ENCODE peak calls at places on chromosomes 5 and 9, in eight cellular contexts. D, J, O, X, R, L, F and I are unnamed samples.

GRCh38 chr5:9654886-9655285 is 24.7 kb upstream of the TAS2R1 start:
- DNase-seq in D (no peak), J (no peak), O (no peak), X (no peak), R (peak; percentile 36), L (peak; percentile 61), F (no peak), I (peak; percentile 88)

GRCh38 chr5:134647750-134648424 is 698 bp upstream of the SEC24A start:
- DNase-seq in D (no peak), J (no peak), O (no peak), X (peak; percentile 40), R (peak; percentile 35), L (peak; percentile 74), F (no peak), I (peak; percentile 88)

GRCh38 chr5:34682926-34683623 is 26.9 kb downstream of the RAI14 start:
- DNase-seq in D (no peak), J (no peak), O (no peak), X (no peak), R (peak; percentile 52), L (no peak), F (no peak), I (no peak)

GRCh38 chr5:79436821-79437220 is 77.1 kb downstream of the HOMER1 start:
- DNase-seq in D (no peak), J (no peak), O (no peak), X (no peak), R (peak; percentile 22), L (peak; percentile 6), F (no peak), I (no peak)

GRCh38 chr9:115694014-115694413 is 459.6 kb upstream of the PAPPA start:
- DNase-seq in D (peak; percentile 8), J (no peak), O (peak; percentile 43), X (no peak), R (peak; percentile 93), L (peak; percentile 97), F (no peak), I (peak; percentile 78)

GRCh38 chr5:139745800-139746690 is 49.6 kb upstream of the PSD2 start:
- DNase-seq in D (peak; percentile 86), J (peak; percentile 52), O (peak; percentile 91), X (peak; percentile 70), R (peak; percentile 67), L (peak; percentile 78), F (peak; percentile 51), I (peak; percentile 48)

GRCh38 chr9:133334161-133334560 is 1.8 kb downstream of the SURF6 start:
- DNase-seq in D (no peak), J (no peak), O (no peak), X (peak; percentile 21), R (no peak), L (no peak), F (no peak), I (no peak)

GRCh38 chr5:85069659-85070640 is 685.3 kb upstream of the EDIL3 start:
- DNase-seq in D (no peak), J (no peak), O (no peak), X (no peak), R (no peak), L (peak; percentile 2), F (no peak), I (no peak)

GRCh38 chr9:18325337-18326011 is 148.5 kb upstream of the ADAMTSL1 start:
- DNase-seq in D (no peak), J (no peak), O (no peak), X (no peak), R (no peak), L (no peak), F (no peak), I (peak; percentile 66)

GRCh38 chr9:89455356-89455824 is 42.5 kb downstream of the SEMA4D start:
- DNase-seq in D (no peak), J (no peak), O (no peak), X (no peak), R (no peak), L (no peak), F (no peak), I (no peak)

GRCh38 chr9:121271368-121272351 is 3.7 kb downstream of the GSN start:
- DNase-seq in D (no peak), J (no peak), O (no peak), X (no peak), R (peak; percentile 87), L (peak; percentile 85), F (no peak), I (peak; percentile 60)

GRCh38 chr9:98280162-98280561 is 24.7 kb upstream of the TBC1D2 start:
- DNase-seq in D (no peak), J (no peak), O (no peak), X (no peak), R (no peak), L (no peak), F (no peak), I (no peak)

GRCh38 chr9:104815851-104816565 is 52.1 kb downstream of the NIPSNAP3B start:
- DNase-seq in D (no peak), J (no peak), O (no peak), X (no peak), R (no peak), L (no peak), F (no peak), I (peak; percentile 69)

GRCh38 chr5:39422036-39422606 is 2.7 kb downstream of the DAB2 start:
- DNase-seq in D (no peak), J (no peak), O (no peak), X (no peak), R (no peak), L (no peak), F (no peak), I (no peak)
- H3K27ac ChIP-seq in D (no peak overlapping the region), J (peak overlapping the region; percentile 59), O (no peak overlapping the region), X (peak overlapping the region; percentile 77), R (peak overlapping the region; percentile 92), L (no peak overlapping the region), F (peak overlapping the region; percentile 39), I (peak overlapping the region; percentile 93)

GRCh38 chr5:124519396-124519795 is 227.0 kb downstream of the ZNF608 start:
- DNase-seq in D (no peak), J (no peak), O (no peak), X (peak; percentile 67), R (peak; percentile 86), L (peak; percentile 89), F (no peak), I (no peak)
- H3K27ac ChIP-seq in D (no peak overlapping the region), J (no peak overlapping the region), O (no peak overlapping the region), X (no peak overlapping the region), R (no peak overlapping the region), L (peak overlapping the region; percentile 73), F (no peak overlapping the region), I (no peak overlapping the region)

DNA sequence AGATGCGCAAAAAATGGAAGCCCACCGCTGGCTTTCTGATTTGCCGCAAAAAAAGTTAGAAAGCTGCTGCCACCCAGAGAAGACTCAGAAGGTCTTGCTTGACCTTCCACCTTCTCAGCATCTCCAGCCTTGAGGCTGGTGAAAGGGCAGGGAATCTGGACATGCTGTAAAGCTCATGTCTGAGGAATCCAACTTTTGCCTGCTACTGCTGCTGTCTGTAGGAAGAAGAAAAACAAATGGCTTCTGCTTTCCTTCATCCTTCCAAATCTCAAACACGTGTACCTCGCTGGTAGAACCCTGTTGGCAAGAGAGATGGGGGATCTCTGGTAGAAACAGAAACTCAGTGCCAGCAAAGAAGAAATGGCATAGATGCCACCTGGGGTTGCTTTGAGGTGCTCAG is 10.2 kb downstream of the TJP2 start:
- DNase-seq in D (no peak), J (no peak), O (no peak), X (no peak), R (no peak), L (no peak), F (no peak), I (no peak)
- H3K27ac ChIP-seq in D (no peak overlapping the region), J (no peak overlapping the region), O (no peak overlapping the region), X (no peak overlapping the region), R (no peak overlapping the region), L (peak overlapping the region; percentile 92), F (no peak overlapping the region), I (peak overlapping the region; percentile 81)

GRCh38 chr9:94931036-94931633 is 204.6 kb downstream of the AOPEP start:
- DNase-seq in D (no peak), J (no peak), O (no peak), X (no peak), R (no peak), L (no peak), F (no peak), I (no peak)
- H3K27ac ChIP-seq in D (no peak overlapping the region), J (no peak overlapping the region), O (no peak overlapping the region), X (no peak overlapping the region), R (no peak overlapping the region), L (no peak overlapping the region), F (no peak overlapping the region), I (no peak overlapping the region)

GRCh38 chr9:95112436-95113280 is 204.9 kb downstream of the FANCC start:
- DNase-seq in D (no peak), J (no peak), O (no peak), X (no peak), R (no peak), L (no peak), F (no peak), I (no peak)

GRCh38 chr9:95120781-95121370 is 196.6 kb downstream of the FANCC start:
- DNase-seq in D (no peak), J (no peak), O (no peak), X (no peak), R (no peak), L (no peak), F (no peak), I (no peak)

GRCh38 chr9:95116002-95116819 is 201.3 kb downstream of the FANCC start:
- DNase-seq in D (no peak), J (no peak), O (no peak), X (no peak), R (no peak), L (no peak), F (no peak), I (peak; percentile 50)

GRCh38 chr9:95115104-95115503 is 202.4 kb downstream of the FANCC start:
- DNase-seq in D (no peak), J (no peak), O (no peak), X (no peak), R (no peak), L (no peak), F (no peak), I (no peak)

DNA sequence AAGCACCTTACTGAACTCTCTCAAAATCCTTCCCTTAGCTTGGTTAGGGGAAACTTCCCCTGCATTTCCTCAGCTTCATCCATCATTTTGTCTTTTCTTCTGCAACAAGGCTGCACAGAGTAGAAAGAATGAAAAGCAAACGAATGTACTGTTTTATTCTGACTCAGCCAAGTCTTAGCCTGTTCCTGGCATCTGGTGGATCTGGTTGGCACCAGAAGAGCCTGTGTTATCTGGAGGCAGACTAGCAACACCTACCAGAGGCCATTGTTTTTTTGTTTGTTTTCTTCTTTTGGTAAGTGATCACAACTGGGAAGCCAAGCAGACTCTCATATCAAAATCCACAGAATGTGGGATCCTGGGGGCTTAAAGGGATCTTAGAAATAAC is 200.7 kb downstream of the FANCC start:
- DNase-seq in D (no peak), J (no peak), O (no peak), X (no peak), R (no peak), L (no peak), F (no peak), I (no peak)
- H3K27ac ChIP-seq in D (no peak overlapping the region), J (peak overlapping the region; percentile 2), O (no peak overlapping the region), X (no peak overlapping the region), R (no peak overlapping the region), L (no peak overlapping the region), F (no peak overlapping the region), I (no peak overlapping the region)